ENCODE peak calls at places on chromosomes 3 and 15, in five cellular contexts. J is left lung, L is choroid plexus epithelial cell, B is stromal cell of bone marrow, G is K562. U is an unnamed sample.

GRCh38 chr3:159451067-159451466 is 537.6 kb upstream of the IL12A start:
- DNase-seq in L (no peak), J (no peak), G (no peak), B (no peak), U (no peak)

GRCh38 chr3:133832802-133833144 is 27.2 kb downstream of the SRPRB start:
- DNase-seq in J (no peak), B (no peak), L (no peak), G (no peak), U (no peak)

GRCh38 chr15:44092221-44092620 is 102.8 kb downstream of the FRMD5 start:
- DNase-seq in G (no peak), J (no peak), L (peak), B (peak), U (peak)

GRCh38 chr3:157145566-157145965 is 14.4 kb downstream of the CCNL1 start:
- DNase-seq in J (no peak), B (no peak), L (no peak), G (no peak), U (no peak)

GRCh38 chr3:128794788-128795649 is 69.0 kb downstream of the RAB7A start:
- DNase-seq in L (peak), B (peak), J (no peak), G (peak), U (peak)

GRCh38 chr15:29045717-29046116 is 159.9 kb downstream of the APBA2 start:
- DNase-seq in B (no peak), J (no peak), G (no peak), L (peak), U (peak)

GRCh38 chr3:123119802-123120201 is 53.0 kb downstream of the PDIA5 start:
- DNase-seq in L (no peak), J (no peak), G (no peak), B (no peak), U (no peak)

GRCh38 chr3:159814161-159814560 is 174.5 kb upstream of the IL12A start:
- DNase-seq in B (no peak), J (no peak), G (no peak), L (peak), U (peak)

GRCh38 chr3:176167272-176167671 is 1030.0 kb downstream of the TBL1XR1 start:
- DNase-seq in B (no peak), G (no peak), L (no peak), J (no peak), U (peak)

GRCh38 chr3:8651418-8652322 is 7.1 kb upstream of the SSUH2 start:
- DNase-seq in L (no peak), B (no peak), J (no peak), G (no peak), U (no peak)

GRCh38 chr3:178200316-178200715 is 335.9 kb upstream of the KCNMB2 start:
- DNase-seq in G (no peak), B (no peak), L (no peak), J (no peak), U (no peak)

GRCh38 chr3:99902091-99902490 is 84.4 kb downstream of the CMSS1 start:
- DNase-seq in G (no peak), B (no peak), L (peak), J (no peak), U (peak)

GRCh38 chr3:127743676-127744075 is 70.9 kb downstream of the ABTB1 start:
- DNase-seq in J (no peak), G (no peak), L (no peak), B (no peak), U (no peak)

GRCh38 chr3:187736418-187736871 is 8.8 kb downstream of the BCL6 start:
- DNase-seq in B (no peak), G (peak), L (peak), J (no peak), U (no peak)

GRCh38 chr3:115931581-115931980 is 308.3 kb downstream of the GAP43 start:
- DNase-seq in L (peak), J (no peak), B (no peak), G (no peak), U (no peak)

GRCh38 chr15:93900476-93901400 is 330.6 kb upstream of the MCTP2 start:
- DNase-seq in L (no peak), B (no peak), J (no peak), G (no peak), U (no peak)

GRCh38 chr15:63372753-63373152 is 8.9 kb downstream of the CA12 start:
- DNase-seq in L (no peak), J (no peak), B (peak), G (no peak), U (no peak)

GRCh38 chr15:68816795-68817303 is 3.8 kb downstream of the ANP32A start:
- DNase-seq in L (peak), B (no peak), J (no peak), G (peak), U (no peak)

GRCh38 chr3:64318670-64319271 is 93.5 kb upstream of the PRICKLE2 start:
- DNase-seq in B (no peak), G (no peak), L (no peak), J (no peak), U (no peak)

GRCh38 chr3:190701096-190701532 is 161.4 kb downstream of the GMNC start:
- DNase-seq in J (peak), B (peak), L (peak), G (peak), U (peak)

GRCh38 chr15:37135225-37135624 is 34.9 kb upstream of the MEIS2 start:
- DNase-seq in G (peak), J (no peak), L (peak), B (no peak), U (peak)

U was measured in RWPE1.